ENCODE peak calls at places on chromosomes 3 and 15, in nine cellular contexts. Q is trophoblast cell, O is mammary epithelial cell, B is GM23248, R is OCI-LY7, I is lower lobe of right lung, T is A673, A is stomach, F is spleen. H is an unnamed sample. For H3K9me3 and H3K36me3, the result is how much of the 10 kb centered on the place peaks cover.

GRCh38 chr15:23497710-23498111 is 50.7 kb upstream of the GOLGA6L2 start:
- DNase-seq in Q (peak), A (no peak), I (no peak), B (peak), R (peak), O (no peak), F (no peak), T (peak), H (no peak)

GRCh38 chr15:50353251-50353998 is 1.6 kb downstream of the GABPB1 start:
- DNase-seq in I (no peak), F (no peak), O (peak), A (no peak), T (no peak), Q (peak), B (peak), R (peak), H (no peak)

GRCh38 chr3:86969500-86970189 is 21.3 kb downstream of the VGLL3 start:
- DNase-seq in B (peak), F (no peak), I (no peak), R (peak), Q (peak), A (no peak), O (peak), T (peak), H (peak)

GRCh38 chr3:46417120-46417510 is 10.1 kb downstream of the CCRL2 start:
- DNase-seq in O (no peak), F (no peak), T (no peak), B (no peak), Q (no peak), I (no peak), A (no peak), R (no peak), H (no peak)

GRCh38 chr15:31360158-31360561 is 33.5 kb downstream of the KLF13 start:
- DNase-seq in O (no peak), A (no peak), F (no peak), B (no peak), R (no peak), Q (no peak), I (no peak), T (no peak), H (no peak)

GRCh38 chr15:90177012-90177411 is 24.1 kb upstream of the SEMA4B start:
- DNase-seq in A (no peak), I (no peak), R (no peak), O (no peak), Q (no peak), T (no peak), F (no peak), B (no peak), H (no peak)

GRCh38 chr3:151315846-151316245 is 774 bp downstream of the GPR87 start:
- DNase-seq in T (no peak), I (no peak), A (no peak), R (no peak), F (no peak), B (no peak), O (peak), Q (no peak), H (no peak)

GRCh38 chr3:101466465-101467309 is 46.3 kb downstream of the SENP7 start:
- DNase-seq in B (no peak), A (peak), O (no peak), F (peak), I (peak), T (no peak), R (no peak), Q (no peak), H (peak)

GRCh38 chr15:31013863-31014607 is 22.6 kb upstream of the MTMR10 start:
- DNase-seq in R (peak), T (no peak), O (no peak), B (no peak), A (no peak), I (no peak), F (no peak), Q (peak), H (no peak)

GRCh38 chr3:44712455-44713075 is at the start of gene ZNF502:
- DNase-seq in T (peak), F (peak), B (peak), A (peak), Q (peak), O (peak), I (peak), R (no peak), H (no peak)

GRCh38 chr15:38035701-38036100 is 101.3 kb downstream of the TMCO5A start:
- DNase-seq in O (no peak), R (no peak), B (peak), F (no peak), A (no peak), I (no peak), Q (no peak), T (no peak), H (no peak)

GRCh38 chr3:40404591-40405198 is 17.7 kb downstream of the ENTPD3 start:
- DNase-seq in F (no peak), T (no peak), B (no peak), O (no peak), R (no peak), Q (no peak), A (no peak), I (no peak), H (no peak)

GRCh38 chr3:59994720-59995304 is 945.0 kb upstream of the CFAP20DC start:
- DNase-seq in O (no peak), Q (no peak), B (no peak), A (no peak), R (no peak), T (no peak), F (no peak), I (no peak), H (no peak)

GRCh38 chr15:67968564-67969440 is 85.3 kb upstream of the PIAS1 start:
- DNase-seq in O (no peak), Q (no peak), T (no peak), F (no peak), R (no peak), B (no peak), A (no peak), I (no peak), H (peak)

GRCh38 chr15:63763476-63764123 is 70.1 kb downstream of the HERC1 start:
- DNase-seq in B (peak), T (no peak), Q (no peak), I (no peak), A (no peak), O (peak), F (no peak), R (no peak), H (no peak)

GRCh38 chr3:102444101-102444500 is 9.3 kb downstream of the ZPLD1 start:
- DNase-seq in A (no peak), F (no peak), T (peak), B (peak), O (no peak), I (no peak), R (no peak), Q (no peak), H (no peak)

GRCh38 chr3:124529826-124530571 is 200.3 kb upstream of the UMPS start:
- DNase-seq in I (no peak), R (no peak), F (no peak), B (peak), O (peak), Q (no peak), A (no peak), T (peak), H (no peak)

GRCh38 chr3:107065094-107065861 is 312.0 kb upstream of the CCDC54 start:
- DNase-seq in F (no peak), R (no peak), A (no peak), I (no peak), Q (no peak), O (no peak), B (peak), T (peak), H (no peak)

GRCh38 chr3:66423791-66424190 is 77.0 kb downstream of the LRIG1 start:
- DNase-seq in Q (no peak), R (no peak), F (no peak), T (no peak), A (no peak), B (peak), O (no peak), I (no peak), H (no peak)

GRCh38 chr3:8767667-8768363 is 1.6 kb downstream of the OXTR start:
- DNase-seq in B (peak), Q (peak), I (no peak), O (peak), F (no peak), R (no peak), T (no peak), A (peak), H (no peak)
- H3K4me3 ChIP-seq in B (peak), Q (peak), I (peak), O (peak), F (peak), R (no peak), T (no peak), A (peak), H (no peak)

DNA sequence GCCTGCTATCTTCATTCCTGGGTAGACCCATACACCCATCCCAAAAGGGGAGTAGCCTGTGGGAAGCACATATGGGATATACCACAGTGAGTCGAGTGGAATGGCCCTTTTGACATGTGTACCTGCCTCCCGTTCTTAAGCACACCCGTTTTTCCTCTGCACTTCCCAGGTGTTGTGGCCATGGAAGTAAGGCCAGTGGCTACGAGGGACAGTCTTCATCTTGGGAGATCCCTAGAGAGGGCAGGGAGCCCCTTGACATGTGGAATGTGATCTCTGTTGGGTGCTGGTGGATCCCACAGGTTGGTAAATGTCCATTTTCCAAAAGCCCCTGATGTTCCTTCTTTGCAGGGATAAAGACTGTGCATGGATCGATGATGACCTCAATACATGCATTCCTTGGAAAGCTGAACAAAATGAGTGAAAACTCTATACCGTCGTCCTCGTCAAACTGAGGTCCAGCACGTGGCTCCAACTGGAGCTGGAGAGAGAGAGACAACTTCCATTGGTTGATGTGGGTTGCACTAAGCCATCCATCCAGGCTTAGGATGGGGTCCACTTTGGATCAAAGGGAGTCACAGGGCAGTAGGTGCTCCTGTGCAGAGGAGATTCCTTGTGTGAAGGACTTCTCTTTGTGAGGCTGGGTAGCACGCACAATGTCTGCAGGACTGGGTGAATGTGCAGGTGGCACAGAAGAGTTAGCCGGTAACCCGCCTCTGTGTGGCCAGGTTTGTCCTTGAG is 136.8 kb downstream of the SNRPN start:
- DNase-seq in Q (no peak), F (peak), O (no peak), A (no peak), B (no peak), T (no peak), I (no peak), R (no peak), H (no peak)
- H3K9me3 ChIP-seq in Q (under half), F (half or more), O (half or more), A (half or more), B (under half), T (under half), I (half or more), R (under half), H (under half)

DNA sequence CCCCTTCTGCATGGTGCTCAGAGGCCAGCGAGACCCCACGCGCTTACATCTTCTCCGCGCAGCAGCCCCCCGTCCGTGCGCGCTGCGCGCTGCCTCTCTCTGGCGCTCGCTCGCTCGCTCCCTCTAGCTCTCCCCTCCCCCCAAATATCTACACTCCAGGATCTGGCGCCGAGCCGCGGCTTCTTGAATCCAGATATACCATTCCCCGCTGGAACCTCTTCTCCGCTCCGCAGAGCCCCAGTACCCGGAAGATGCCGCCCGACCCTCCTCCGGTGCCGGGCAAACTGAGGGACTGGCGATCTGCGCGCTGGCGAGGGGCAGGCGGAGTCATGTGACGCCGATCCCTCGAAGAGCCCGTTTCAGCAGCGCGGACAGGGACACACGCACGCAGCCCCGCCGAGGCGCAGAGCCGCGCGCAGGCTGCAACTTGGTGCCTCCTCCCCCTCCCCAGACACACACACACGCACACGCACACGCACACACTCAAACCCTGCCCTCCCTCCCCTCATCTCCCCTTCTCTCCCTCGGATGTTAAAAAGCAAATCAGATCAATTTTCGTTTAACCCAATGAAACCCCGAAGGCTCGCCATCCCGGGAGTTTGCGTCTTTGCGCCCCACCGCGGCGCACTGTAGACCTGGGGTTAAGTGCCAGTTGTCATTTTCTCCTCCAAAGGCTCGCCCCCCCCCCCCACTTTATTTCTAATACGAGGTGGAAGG is at the start of gene RASGRF1:
- DNase-seq in R (no peak), B (peak), Q (peak), F (no peak), A (no peak), O (peak), T (peak), I (no peak), H (no peak)
- H3K36me3 ChIP-seq in R (under half), B (under half), Q (under half), F (under half), A (under half), O (under half), T (under half), I (under half), H (under half)

DNA sequence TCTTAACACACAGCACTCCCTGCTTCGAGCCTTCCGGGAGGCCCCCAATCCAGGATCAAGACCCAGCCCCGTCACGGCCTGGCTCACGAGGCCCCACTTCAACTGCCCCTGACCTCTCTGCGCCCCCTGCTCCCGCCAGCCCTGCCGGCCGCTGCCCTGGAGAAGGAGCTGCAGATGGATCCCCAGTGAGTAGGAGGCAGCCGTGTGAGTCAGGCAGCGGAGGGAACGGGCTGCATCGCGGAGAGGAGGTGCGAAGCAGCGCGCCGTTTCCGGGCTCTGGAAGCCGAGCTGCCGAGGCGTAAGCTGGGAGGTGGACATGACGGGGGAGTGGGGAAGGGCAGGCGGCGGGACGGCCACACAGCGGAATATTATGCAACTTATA is 133.4 kb downstream of the TPRA1 start:
- DNase-seq in R (no peak), T (peak), Q (no peak), I (no peak), O (peak), F (peak), B (peak), A (peak), H (peak)
- H3K4me3 ChIP-seq in R (no peak), T (no peak), Q (no peak), I (peak), O (peak), F (no peak), B (peak), A (peak), H (no peak)

GRCh38 chr15:20348900-20349773 is 192.5 kb downstream of the GOLGA6L6 start:
- DNase-seq in B (no peak), F (peak), Q (no peak), O (no peak), I (peak), A (peak), R (no peak), T (no peak), H (no peak)
- H3K9me3 ChIP-seq in B (under half), F (under half), Q (half or more), O (under half), I (under half), A (under half), R (under half), T (half or more), H (half or more)

DNA sequence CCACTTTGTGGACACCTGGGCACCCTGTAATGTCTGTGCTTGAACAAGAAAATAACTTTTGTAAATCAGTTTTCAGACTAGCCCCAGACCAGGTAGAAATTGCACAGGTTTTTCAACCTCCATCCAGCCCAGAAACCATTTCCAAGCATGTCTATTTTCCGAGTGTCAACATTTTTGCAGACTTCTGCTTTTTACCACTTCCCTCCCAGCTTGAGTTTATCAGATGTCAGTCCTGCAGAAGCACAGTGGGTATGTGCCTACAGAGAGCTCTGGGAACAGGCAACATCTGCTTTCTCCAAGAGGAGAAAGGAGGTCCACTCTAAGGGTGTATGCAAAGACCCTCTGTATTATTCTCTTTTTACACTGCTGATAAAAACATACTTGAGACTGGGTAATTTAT is 83.9 kb downstream of the LRRK1 start:
- DNase-seq in T (no peak), A (no peak), F (no peak), R (no peak), I (no peak), Q (no peak), B (no peak), O (no peak), H (no peak)
- H3K36me3 ChIP-seq in T (under half), A (under half), F (under half), R (half or more), I (under half), Q (under half), B (under half), O (under half), H (under half)

H was measured in HAP-1.